ENCODE peak calls at places on chromosomes 11 and 22, in five cellular contexts. One of them, this sample, is unnamed.

GRCh38 chr22:39212721-39213376 is 31.9 kb downstream of the PDGFB start:
- DNase-seq in type B pancreatic cell: no peak
- DNase-seq in activated naive CD4-positive, alpha-beta T cell treated with anti-CD3 and anti-CD28 coated beads, Interleukin-2, amount 50 U/mL, for 72 hours: no peak
- DNase-seq in nucleus accumbens: no peak
- DNase-seq in 8988T: no peak
- DNase-seq in this sample: no peak

GRCh38 chr22:48278620-48279464 is 1516.4 kb downstream of the TBC1D22A start:
- DNase-seq in nucleus accumbens: no peak
- DNase-seq in type B pancreatic cell: no peak
- DNase-seq in 8988T: no peak
- DNase-seq in activated naive CD4-positive, alpha-beta T cell treated with anti-CD3 and anti-CD28 coated beads, Interleukin-2, amount 50 U/mL, for 72 hours: no peak
- DNase-seq in this sample: no peak

GRCh38 chr22:38079804-38080203 is 4.2 kb downstream of the SLC16A8 start:
- DNase-seq in 8988T: no peak
- DNase-seq in nucleus accumbens: no peak
- DNase-seq in type B pancreatic cell: no peak
- DNase-seq in activated naive CD4-positive, alpha-beta T cell treated with anti-CD3 and anti-CD28 coated beads, Interleukin-2, amount 50 U/mL, for 72 hours: no peak
- DNase-seq in this sample: no peak

GRCh38 chr11:134124660-134125451 is 56.0 kb downstream of the JAM3 start:
- DNase-seq in activated naive CD4-positive, alpha-beta T cell treated with anti-CD3 and anti-CD28 coated beads, Interleukin-2, amount 50 U/mL, for 72 hours: no peak
- DNase-seq in type B pancreatic cell: no peak
- DNase-seq in nucleus accumbens: peak
- DNase-seq in 8988T: no peak
- DNase-seq in this sample: no peak

GRCh38 chr11:68753300-68753699 is 2.0 kb upstream of the TESMIN start:
- DNase-seq in 8988T: no peak
- DNase-seq in type B pancreatic cell: no peak
- DNase-seq in nucleus accumbens: no peak
- DNase-seq in activated naive CD4-positive, alpha-beta T cell treated with anti-CD3 and anti-CD28 coated beads, Interleukin-2, amount 50 U/mL, for 72 hours: no peak
- DNase-seq in this sample: no peak

GRCh38 chr11:33926954-33927552 is 35.2 kb upstream of the LMO2 start:
- DNase-seq in nucleus accumbens: no peak
- DNase-seq in activated naive CD4-positive, alpha-beta T cell treated with anti-CD3 and anti-CD28 coated beads, Interleukin-2, amount 50 U/mL, for 72 hours: no peak
- DNase-seq in 8988T: no peak
- DNase-seq in type B pancreatic cell: no peak
- DNase-seq in this sample: no peak

GRCh38 chr22:37240941-37241320 is 3.1 kb downstream of the RAC2 start:
- DNase-seq in nucleus accumbens: no peak
- DNase-seq in 8988T: no peak
- DNase-seq in activated naive CD4-positive, alpha-beta T cell treated with anti-CD3 and anti-CD28 coated beads, Interleukin-2, amount 50 U/mL, for 72 hours: no peak
- DNase-seq in type B pancreatic cell: no peak
- DNase-seq in this sample: no peak

GRCh38 chr22:20101638-20102037 is 14.3 kb upstream of the RANBP1 start:
- DNase-seq in nucleus accumbens: no peak
- DNase-seq in type B pancreatic cell: no peak
- DNase-seq in activated naive CD4-positive, alpha-beta T cell treated with anti-CD3 and anti-CD28 coated beads, Interleukin-2, amount 50 U/mL, for 72 hours: no peak
- DNase-seq in 8988T: no peak
- DNase-seq in this sample: no peak

GRCh38 chr22:38124236-38124974 is 13.9 kb upstream of the BAIAP2L2 start:
- DNase-seq in type B pancreatic cell: no peak
- DNase-seq in nucleus accumbens: no peak
- DNase-seq in 8988T: no peak
- DNase-seq in activated naive CD4-positive, alpha-beta T cell treated with anti-CD3 and anti-CD28 coated beads, Interleukin-2, amount 50 U/mL, for 72 hours: no peak
- DNase-seq in this sample: no peak

GRCh38 chr22:27542602-27543001 is 259.0 kb downstream of the MN1 start:
- DNase-seq in type B pancreatic cell: no peak
- DNase-seq in 8988T: no peak
- DNase-seq in activated naive CD4-positive, alpha-beta T cell treated with anti-CD3 and anti-CD28 coated beads, Interleukin-2, amount 50 U/mL, for 72 hours: no peak
- DNase-seq in nucleus accumbens: no peak
- DNase-seq in this sample: no peak

GRCh38 chr22:23245045-23245798 is 64.9 kb downstream of the BCR start:
- DNase-seq in type B pancreatic cell: no peak
- DNase-seq in nucleus accumbens: no peak
- DNase-seq in activated naive CD4-positive, alpha-beta T cell treated with anti-CD3 and anti-CD28 coated beads, Interleukin-2, amount 50 U/mL, for 72 hours: no peak
- DNase-seq in 8988T: no peak
- DNase-seq in this sample: no peak

This sample was measured in CD4-positive, CD25-positive, alpha-beta regulatory T cell.